ENCODE peak calls at places on chromosomes 1 and 21, in four cellular contexts. One of them, this sample, is unnamed.

GRCh38 chr1:202616355-202616910 is 93.8 kb downstream of the SYT2 start:
- DNase-seq in immature natural killer cell: no peak
- DNase-seq in activated effector memory CD4-positive, alpha-beta T cell treated with Interleukin-2 at 50 U/mL for 16 hours: no peak
- DNase-seq in activated T-helper 1 cell treated with anti-CD3 and anti-CD28 coated beads, Interleukin-12 subunit alpha, Interleukin-12 subunit beta, Interleukin-2, Interleukin-4 antibody, amounts not matched to agents 30 ng/mL and 10 ng/mL and 1 ng/mL, durations not matched to agents 14 hours and 24 hours and 36 hours: no peak
- DNase-seq in this sample: no peak

GRCh38 chr1:158121604-158122254 is 59.0 kb upstream of the CD1D start:
- DNase-seq in immature natural killer cell: no peak
- DNase-seq in activated effector memory CD4-positive, alpha-beta T cell treated with Interleukin-2 at 50 U/mL for 16 hours: no peak
- DNase-seq in activated T-helper 1 cell treated with anti-CD3 and anti-CD28 coated beads, Interleukin-12 subunit alpha, Interleukin-12 subunit beta, Interleukin-2, Interleukin-4 antibody, amounts not matched to agents 30 ng/mL and 10 ng/mL and 1 ng/mL, durations not matched to agents 14 hours and 24 hours and 36 hours: no peak
- DNase-seq in this sample: peak; percentile 75

GRCh38 chr1:246785536-246786111 is 61.4 kb downstream of the SCCPDH start:
- DNase-seq in immature natural killer cell: no peak
- DNase-seq in activated effector memory CD4-positive, alpha-beta T cell treated with Interleukin-2 at 50 U/mL for 16 hours: no peak
- DNase-seq in activated T-helper 1 cell treated with anti-CD3 and anti-CD28 coated beads, Interleukin-12 subunit alpha, Interleukin-12 subunit beta, Interleukin-2, Interleukin-4 antibody, amounts not matched to agents 30 ng/mL and 10 ng/mL and 1 ng/mL, durations not matched to agents 14 hours and 24 hours and 36 hours: no peak
- DNase-seq in this sample: no peak

GRCh38 chr21:41953831-41954653 is at the start of gene C2CD2:
- DNase-seq in immature natural killer cell: peak; percentile 22
- DNase-seq in activated effector memory CD4-positive, alpha-beta T cell treated with Interleukin-2 at 50 U/mL for 16 hours: no peak
- DNase-seq in activated T-helper 1 cell treated with anti-CD3 and anti-CD28 coated beads, Interleukin-12 subunit alpha, Interleukin-12 subunit beta, Interleukin-2, Interleukin-4 antibody, amounts not matched to agents 30 ng/mL and 10 ng/mL and 1 ng/mL, durations not matched to agents 14 hours and 24 hours and 36 hours: no peak
- DNase-seq in this sample: no peak

GRCh38 chr1:100107696-100108095 is 25.0 kb downstream of the SASS6 start:
- DNase-seq in immature natural killer cell: no peak
- DNase-seq in activated effector memory CD4-positive, alpha-beta T cell treated with Interleukin-2 at 50 U/mL for 16 hours: no peak
- DNase-seq in activated T-helper 1 cell treated with anti-CD3 and anti-CD28 coated beads, Interleukin-12 subunit alpha, Interleukin-12 subunit beta, Interleukin-2, Interleukin-4 antibody, amounts not matched to agents 30 ng/mL and 10 ng/mL and 1 ng/mL, durations not matched to agents 14 hours and 24 hours and 36 hours: no peak
- DNase-seq in this sample: no peak

GRCh38 chr1:227948493-227949260 is 945 bp upstream of the WNT9A start:
- DNase-seq in immature natural killer cell: no peak
- DNase-seq in activated effector memory CD4-positive, alpha-beta T cell treated with Interleukin-2 at 50 U/mL for 16 hours: no peak
- DNase-seq in activated T-helper 1 cell treated with anti-CD3 and anti-CD28 coated beads, Interleukin-12 subunit alpha, Interleukin-12 subunit beta, Interleukin-2, Interleukin-4 antibody, amounts not matched to agents 30 ng/mL and 10 ng/mL and 1 ng/mL, durations not matched to agents 14 hours and 24 hours and 36 hours: no peak
- DNase-seq in this sample: peak; percentile 69

GRCh38 chr1:31183927-31184554 is 55.6 kb downstream of the NKAIN1 start:
- DNase-seq in immature natural killer cell: no peak
- DNase-seq in activated effector memory CD4-positive, alpha-beta T cell treated with Interleukin-2 at 50 U/mL for 16 hours: no peak
- DNase-seq in activated T-helper 1 cell treated with anti-CD3 and anti-CD28 coated beads, Interleukin-12 subunit alpha, Interleukin-12 subunit beta, Interleukin-2, Interleukin-4 antibody, amounts not matched to agents 30 ng/mL and 10 ng/mL and 1 ng/mL, durations not matched to agents 14 hours and 24 hours and 36 hours: peak; percentile 13
- DNase-seq in this sample: peak; percentile 86

GRCh38 chr1:89712420-89712819 is 79.5 kb downstream of the LRRC8C start:
- DNase-seq in immature natural killer cell: no peak
- DNase-seq in activated effector memory CD4-positive, alpha-beta T cell treated with Interleukin-2 at 50 U/mL for 16 hours: no peak
- DNase-seq in activated T-helper 1 cell treated with anti-CD3 and anti-CD28 coated beads, Interleukin-12 subunit alpha, Interleukin-12 subunit beta, Interleukin-2, Interleukin-4 antibody, amounts not matched to agents 30 ng/mL and 10 ng/mL and 1 ng/mL, durations not matched to agents 14 hours and 24 hours and 36 hours: no peak
- DNase-seq in this sample: no peak

GRCh38 chr1:115706774-115707425 is 61.6 kb downstream of the CASQ2 start:
- DNase-seq in immature natural killer cell: peak; percentile 31
- DNase-seq in activated effector memory CD4-positive, alpha-beta T cell treated with Interleukin-2 at 50 U/mL for 16 hours: no peak
- DNase-seq in activated T-helper 1 cell treated with anti-CD3 and anti-CD28 coated beads, Interleukin-12 subunit alpha, Interleukin-12 subunit beta, Interleukin-2, Interleukin-4 antibody, amounts not matched to agents 30 ng/mL and 10 ng/mL and 1 ng/mL, durations not matched to agents 14 hours and 24 hours and 36 hours: no peak
- DNase-seq in this sample: no peak

GRCh38 chr1:155978325-155978972 is at the start of gene ARHGEF2:
- DNase-seq in immature natural killer cell: peak; percentile 75
- DNase-seq in activated effector memory CD4-positive, alpha-beta T cell treated with Interleukin-2 at 50 U/mL for 16 hours: peak; percentile 71
- DNase-seq in activated T-helper 1 cell treated with anti-CD3 and anti-CD28 coated beads, Interleukin-12 subunit alpha, Interleukin-12 subunit beta, Interleukin-2, Interleukin-4 antibody, amounts not matched to agents 30 ng/mL and 10 ng/mL and 1 ng/mL, durations not matched to agents 14 hours and 24 hours and 36 hours: peak; percentile 71
- DNase-seq in this sample: peak; percentile 90

GRCh38 chr1:96472471-96472870 is 249.1 kb upstream of the PTBP2 start:
- DNase-seq in immature natural killer cell: no peak
- DNase-seq in activated effector memory CD4-positive, alpha-beta T cell treated with Interleukin-2 at 50 U/mL for 16 hours: no peak
- DNase-seq in activated T-helper 1 cell treated with anti-CD3 and anti-CD28 coated beads, Interleukin-12 subunit alpha, Interleukin-12 subunit beta, Interleukin-2, Interleukin-4 antibody, amounts not matched to agents 30 ng/mL and 10 ng/mL and 1 ng/mL, durations not matched to agents 14 hours and 24 hours and 36 hours: no peak
- DNase-seq in this sample: no peak

GRCh38 chr1:1041092-1041503 is 21.2 kb downstream of the AGRN start:
- DNase-seq in immature natural killer cell: no peak
- DNase-seq in activated effector memory CD4-positive, alpha-beta T cell treated with Interleukin-2 at 50 U/mL for 16 hours: no peak
- DNase-seq in activated T-helper 1 cell treated with anti-CD3 and anti-CD28 coated beads, Interleukin-12 subunit alpha, Interleukin-12 subunit beta, Interleukin-2, Interleukin-4 antibody, amounts not matched to agents 30 ng/mL and 10 ng/mL and 1 ng/mL, durations not matched to agents 14 hours and 24 hours and 36 hours: no peak
- DNase-seq in this sample: peak; percentile 84